ENCODE peak calls at places on chromosomes 7 and 10, in four cellular contexts. X is GM23248; J is effector memory CD4-positive, alpha-beta T cell; I is HCT116. L is an unnamed sample.
A peak's percentile ranks its signal among the peaks of the same experiment; 100 is the strongest.

GRCh38 chr10:69801094-69801433 is 642 bp upstream of the COL13A1 start:
- DNase-seq in X (peak; percentile 70), I (peak; percentile 60), J (no peak), L (no peak)

GRCh38 chr7:99078416-99078815 is 65.5 kb downstream of the SMURF1 start:
- DNase-seq in I (no peak), J (no peak), X (no peak), L (no peak)

GRCh38 chr10:90062786-90063185 is 361.4 kb downstream of the KIF20B start:
- DNase-seq in X (no peak), I (no peak), J (no peak), L (no peak)

GRCh38 chr7:156947120-156947843 is 2.2 kb upstream of the NOM1 start:
- DNase-seq in X (no peak), I (no peak), J (no peak), L (no peak)

GRCh38 chr10:95375418-95375817 is 84.6 kb upstream of the PDLIM1 start:
- DNase-seq in J (no peak), I (no peak), X (no peak), L (no peak)

GRCh38 chr10:24858244-24858907 is 94.0 kb downstream of the PRTFDC1 start:
- DNase-seq in I (no peak), X (peak; percentile 77), J (no peak), L (no peak)

GRCh38 chr7:15652776-15653290 is 33.6 kb downstream of the MEOX2 start:
- DNase-seq in I (no peak), X (no peak), J (no peak), L (no peak)

GRCh38 chr10:48946891-48947500 is 7.4 kb upstream of the LRRC18 start:
- DNase-seq in X (no peak), J (no peak), I (no peak), L (no peak)

GRCh38 chr10:13924020-13924725 is 337.4 kb downstream of the PRPF18 start:
- DNase-seq in J (no peak), X (peak; percentile 96), I (no peak), L (no peak)

GRCh38 chr7:132780822-132781221 is 204.6 kb upstream of the PLXNA4 start:
- DNase-seq in I (no peak), J (no peak), X (no peak), L (no peak)

GRCh38 chr10:86411281-86411841 is 44.8 kb upstream of the GRID1 start:
- DNase-seq in J (no peak), I (no peak), X (peak; percentile 86), L (no peak)

GRCh38 chr7:24665564-24666294 is 91.5 kb downstream of the GSDME start:
- DNase-seq in I (peak; percentile 27), J (no peak), X (peak; percentile 69), L (no peak)

GRCh38 chr10:99431190-99431549 is 746 bp upstream of the GOT1 start:
- DNase-seq in J (no peak), X (peak; percentile 76), I (peak; percentile 29), L (no peak)

GRCh38 chr10:43857206-43857952 is 208.7 kb upstream of the ZNF32 start:
- DNase-seq in J (no peak), I (no peak), X (peak; percentile 76), L (no peak)

GRCh38 chr10:116888380-116889055 is 39.2 kb downstream of the ENO4 start:
- DNase-seq in J (no peak), I (peak; percentile 56), X (peak; percentile 91), L (no peak)

GRCh38 chr7:30731619-30732018 is 20.3 kb upstream of the INMT start:
- DNase-seq in X (no peak), J (no peak), I (no peak), L (no peak)

GRCh38 chr10:119500138-119500795 is 42.3 kb downstream of the RGS10 start:
- DNase-seq in J (no peak), X (no peak), I (no peak), L (no peak)

GRCh38 chr10:128050937-128051336 is 75.3 kb downstream of the MKI67 start:
- DNase-seq in I (no peak), J (no peak), X (peak; percentile 15), L (no peak)

GRCh38 chr10:71726673-71727428 is 7.3 kb upstream of the C10orf105 start:
- DNase-seq in J (peak; percentile 27), X (no peak), I (no peak), L (peak; percentile 43)

GRCh38 chr7:151382079-151382885 is 27.6 kb downstream of the WDR86 start:
- DNase-seq in X (no peak), J (peak; percentile 63), I (no peak), L (peak; percentile 57)

GRCh38 chr10:74855027-74855426 is 28.6 kb downstream of the KAT6B start:
- DNase-seq in J (no peak), X (peak; percentile 2), I (no peak), L (no peak)

GRCh38 chr10:1538531-1539061 is 198.7 kb downstream of the ADARB2 start:
- DNase-seq in J (no peak), I (no peak), X (no peak), L (no peak)

GRCh38 chr7:125573131-125573530 is 643.5 kb upstream of the POT1 start:
- DNase-seq in J (no peak), X (no peak), I (no peak), L (no peak)

GRCh38 chr7:19144661-19145428 is at the start of gene FERD3L:
- DNase-seq in X (peak; percentile 12), I (no peak), J (no peak), L (no peak)

GRCh38 chr10:83373659-83374058 is 765.6 kb upstream of the GHITM start:
- DNase-seq in J (no peak), X (peak; percentile 1), I (no peak), L (no peak)

GRCh38 chr10:124306922-124307371 is 111.8 kb downstream of the OAT start:
- DNase-seq in I (no peak), X (peak; percentile 14), J (no peak), L (no peak)

GRCh38 chr7:82291931-82292330 is 151.6 kb downstream of the CACNA2D1 start:
- DNase-seq in I (peak; percentile 13), X (peak; percentile 5), J (no peak), L (no peak)

GRCh38 chr7:44955733-44956132 is 23.1 kb downstream of the MYO1G start:
- DNase-seq in J (no peak), I (no peak), X (no peak), L (no peak)

GRCh38 chr7:93535616-93536015 is 38.9 kb downstream of the CALCR start:
- DNase-seq in J (no peak), X (no peak), I (no peak), L (no peak)

GRCh38 chr7:833601-834258 is 1.5 kb downstream of the SUN1 start:
- DNase-seq in J (no peak), X (peak; percentile 43), I (no peak), L (no peak)

GRCh38 chr10:97685395-97685958 is 1.6 kb downstream of the AVPI1 start:
- DNase-seq in I (peak; percentile 31), J (no peak), X (peak; percentile 63), L (no peak)

GRCh38 chr10:74189999-74190421 is 39.0 kb downstream of the ADK start:
- DNase-seq in I (peak; percentile 72), J (no peak), X (peak; percentile 94), L (peak; percentile 43)

GRCh38 chr10:104035817-104036384 is 49.8 kb downstream of the COL17A1 start:
- DNase-seq in X (no peak), J (no peak), I (no peak), L (no peak)

GRCh38 chr10:9957352-9957751 is 1060.3 kb upstream of the CELF2 start:
- DNase-seq in J (no peak), X (no peak), I (no peak), L (no peak)

DNA sequence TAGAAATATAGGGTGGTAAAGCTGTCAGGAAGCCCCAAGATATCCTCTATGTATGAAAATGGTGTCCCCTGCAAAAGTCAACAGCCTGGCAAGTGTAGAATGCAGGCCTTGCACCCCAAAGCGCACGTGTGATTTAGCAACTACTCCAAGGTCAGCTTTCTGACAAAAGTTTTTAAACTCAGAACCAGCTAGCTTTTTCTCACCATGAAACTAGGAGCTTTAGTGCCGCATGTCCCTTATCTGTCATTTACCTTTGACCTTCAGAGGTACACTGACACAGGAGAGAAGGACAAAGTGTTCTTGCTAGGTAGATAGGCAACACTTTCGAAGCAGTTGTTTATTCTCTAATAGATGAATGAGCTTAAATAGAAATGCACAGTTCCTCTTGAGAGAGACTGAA is 70.9 kb downstream of the RBM33 start:
- DNase-seq in X (no peak), J (no peak), I (no peak), L (no peak)
- H3K4me1 ChIP-seq in X (no peaks in the 10 kb centered on the region), J (no peaks in the 10 kb centered on the region), I (no peaks in the 10 kb centered on the region), L (no peaks in the 10 kb centered on the region)

GRCh38 chr10:22442063-22442462 is 96.8 kb downstream of the SPAG6 start:
- DNase-seq in X (no peak), J (no peak), I (no peak), L (no peak)

GRCh38 chr10:22443200-22443881 is 98.0 kb downstream of the SPAG6 start:
- DNase-seq in I (no peak), J (no peak), X (peak; percentile 32), L (no peak)

GRCh38 chr10:22444219-22444788 is 99.0 kb downstream of the SPAG6 start:
- DNase-seq in X (no peak), J (no peak), I (no peak), L (no peak)

GRCh38 chr10:22445460-22445859 is 100.2 kb downstream of the SPAG6 start:
- DNase-seq in J (no peak), I (no peak), X (no peak), L (no peak)

GRCh38 chr10:22442468-22442867 is 97.2 kb downstream of the SPAG6 start:
- DNase-seq in J (no peak), I (no peak), X (no peak), L (no peak)
- H3K4me1 ChIP-seq in J (peaks cover 4% of the 10 kb centered on the region), I (peaks cover 14% of the 10 kb centered on the region), X (peaks cover 23% of the 10 kb centered on the region), L (peaks cover 13% of the 10 kb centered on the region)

DNA sequence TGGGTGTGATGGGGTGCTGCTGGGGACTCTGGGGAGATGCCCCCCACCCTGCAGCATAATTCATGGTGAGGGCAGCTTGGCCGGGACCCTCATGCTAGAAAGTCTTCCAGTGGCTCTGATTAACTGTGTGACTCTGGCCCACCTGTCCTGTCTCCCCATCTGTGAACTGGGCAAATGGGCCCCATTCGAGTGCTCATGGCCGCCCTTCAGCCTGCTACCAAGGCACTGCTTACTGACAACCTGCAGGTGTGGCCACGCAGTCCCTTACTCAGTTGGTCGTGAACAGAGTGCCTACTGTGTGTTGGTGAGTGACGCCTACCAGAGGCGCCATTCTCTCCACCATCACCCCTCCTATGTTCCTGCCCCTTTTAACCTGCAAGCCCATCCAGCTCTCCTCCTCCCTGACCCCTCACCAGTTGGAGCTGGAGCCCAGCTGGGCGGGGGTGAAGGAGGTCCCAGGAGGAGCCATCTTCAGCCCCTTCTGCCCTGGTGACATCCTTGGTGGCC is 109.4 kb downstream of the ZMIZ1 start:
- DNase-seq in I (no peak), X (no peak), J (no peak), L (no peak)
- H3K4me1 ChIP-seq in I (peaks cover 46% of the 10 kb centered on the region), X (peaks cover 50% of the 10 kb centered on the region), J (no peaks in the 10 kb centered on the region), L (no peaks in the 10 kb centered on the region)

GRCh38 chr7:155058861-155059355 is 11.2 kb upstream of the HTR5A start:
- DNase-seq in I (no peak), J (no peak), X (no peak), L (no peak)

GRCh38 chr7:155059703-155060102 is 10.4 kb upstream of the HTR5A start:
- DNase-seq in I (no peak), J (no peak), X (no peak), L (no peak)

GRCh38 chr7:155066417-155066950 is 3.6 kb upstream of the HTR5A start:
- DNase-seq in J (no peak), X (peak; percentile 87), I (no peak), L (no peak)

DNA sequence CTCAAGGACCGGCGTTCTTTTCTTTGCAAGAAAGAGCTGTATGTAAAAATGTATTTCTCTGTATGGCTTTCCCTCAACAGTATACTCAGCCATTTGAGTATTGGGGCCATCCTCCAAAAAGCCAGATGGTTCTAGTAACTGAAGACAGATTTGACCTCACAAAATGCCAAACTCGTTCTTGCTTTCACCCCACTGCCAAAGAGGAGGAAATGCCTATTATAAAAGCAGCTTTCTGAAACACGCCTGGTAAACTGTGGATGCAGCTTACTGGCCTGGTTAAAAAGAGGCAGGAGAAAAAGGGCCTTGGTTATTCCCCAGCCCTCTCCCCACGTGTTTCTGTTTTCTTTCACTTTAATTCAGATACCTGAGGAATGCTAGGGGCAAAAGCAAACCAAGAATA is 7.7 kb upstream of the HTR5A start:
- DNase-seq in I (no peak), J (no peak), X (no peak), L (no peak)
- H3K4me1 ChIP-seq in I (no peaks in the 10 kb centered on the region), J (no peaks in the 10 kb centered on the region), X (no peaks in the 10 kb centered on the region), L (no peaks in the 10 kb centered on the region)